ENCODE peak calls at places on chromosomes 16 and 17, in five cellular contexts. J is thoracic aorta, Q is IMR-90, K is Panc1, A is HCT116. N is an unnamed sample.

GRCh38 chr16:85613609-85614337 is 651 bp downstream of the GSE1 start:
- DNase-seq in J (no peak), Q (no peak), K (no peak), A (no peak), N (no peak)

GRCh38 chr17:2084129-2084765 is 29.3 kb downstream of the HIC1 start:
- DNase-seq in J (no peak), Q (peak), K (no peak), A (no peak), N (no peak)

GRCh38 chr17:31496097-31496496 is 104.6 kb downstream of the RAB11FIP4 start:
- DNase-seq in J (no peak), Q (no peak), K (no peak), A (no peak), N (no peak)

GRCh38 chr16:10949424-10949970 is 5.1 kb downstream of the CLEC16A start:
- DNase-seq in J (no peak), Q (no peak), K (no peak), A (no peak), N (no peak)

GRCh38 chr16:69031877-69032301 is 73.6 kb upstream of the HAS3 start:
- DNase-seq in J (no peak), Q (no peak), K (no peak), A (peak), N (no peak)

GRCh38 chr17:49775546-49776260 is 11.8 kb upstream of the FAM117A start:
- DNase-seq in J (no peak), Q (no peak), K (no peak), A (no peak), N (no peak)

GRCh38 chr17:57044976-57045867 is 39.8 kb upstream of the AKAP1 start:
- DNase-seq in J (no peak), Q (no peak), K (no peak), A (no peak), N (no peak)

GRCh38 chr17:73351764-73352163 is 40.0 kb upstream of the CDC42EP4 start:
- DNase-seq in J (no peak), Q (no peak), K (no peak), A (no peak), N (no peak)

GRCh38 chr16:58269526-58269925 is 25.3 kb downstream of the PRSS54 start:
- DNase-seq in J (no peak), Q (peak), K (no peak), A (no peak), N (no peak)

GRCh38 chr17:35214631-35215273 is 20.6 kb upstream of the SLC35G3 start:
- DNase-seq in J (no peak), Q (no peak), K (no peak), A (no peak), N (no peak)

GRCh38 chr17:36742267-36743000 is 141.1 kb downstream of the MRM1 start:
- DNase-seq in J (no peak), Q (no peak), K (no peak), A (no peak), N (no peak)

GRCh38 chr17:78878261-78878660 is 24.7 kb downstream of the CEP295NL start:
- DNase-seq in J (no peak), Q (no peak), K (no peak), A (no peak), N (no peak)

GRCh38 chr17:50055055-50055425 is 870 bp upstream of the ITGA3 start:
- DNase-seq in J (no peak), Q (no peak), K (no peak), A (peak), N (no peak)

GRCh38 chr16:66382966-66383299 is 16.4 kb downstream of the CDH5 start:
- DNase-seq in J (no peak), Q (peak), K (peak), A (no peak), N (peak)

GRCh38 chr16:53745126-53745525 is 41.2 kb downstream of the FTO start:
- DNase-seq in J (no peak), Q (no peak), K (no peak), A (no peak), N (peak)

GRCh38 chr16:53743149-53743566 is 39.2 kb downstream of the FTO start:
- DNase-seq in J (no peak), Q (peak), K (no peak), A (peak), N (no peak)

GRCh38 chr16:53744449-53744848 is 40.5 kb downstream of the FTO start:
- DNase-seq in J (no peak), Q (no peak), K (no peak), A (no peak), N (no peak)

GRCh38 chr16:53741546-53741945 is 37.6 kb downstream of the FTO start:
- DNase-seq in J (no peak), Q (no peak), K (no peak), A (no peak), N (no peak)

DNA sequence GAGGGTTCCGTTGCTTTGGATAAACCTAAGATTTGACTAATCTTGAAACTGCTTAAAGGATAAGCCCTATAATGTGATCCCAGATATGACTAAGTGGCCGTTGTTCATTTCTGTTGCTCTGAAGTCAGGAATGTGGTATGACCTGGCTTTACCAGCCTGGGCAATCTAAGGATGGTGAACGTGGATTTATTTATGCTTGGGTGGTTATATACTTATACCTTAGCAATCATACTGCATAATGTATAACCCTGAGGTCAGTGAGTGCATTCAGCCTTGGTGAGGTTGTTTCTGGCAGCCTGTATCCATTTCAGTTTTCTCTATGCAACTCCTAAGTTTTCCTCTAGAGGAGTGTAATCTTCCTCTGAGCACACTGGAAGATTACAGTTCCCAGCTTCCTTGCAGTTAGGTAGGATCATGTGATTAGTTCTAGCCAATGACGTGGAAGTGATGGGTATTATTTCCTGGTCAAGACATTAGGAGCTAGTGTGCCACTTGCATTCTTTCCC is 41.9 kb downstream of the FTO start:
- DNase-seq in J (no peak), Q (peak), K (no peak), A (peak), N (no peak)
- H3K4me3 ChIP-seq in J (peak), Q (no peak), K (no peak), A (peak), N (peak)

GRCh38 chr17:60095381-60095780 is 16.7 kb upstream of the HEATR6 start:
- DNase-seq in J (no peak), Q (no peak), K (no peak), A (no peak), N (no peak)
- TF ChIP-seq CTCF in J (no peak), Q (no peak), K (no peak), A (no peak), N (no peak)

GRCh38 chr16:75459691-75460090 is 4.8 kb downstream of the TMEM170A start:
- DNase-seq in J (no peak), Q (no peak), K (no peak), A (no peak), N (no peak)

GRCh38 chr16:75464130-75464918 is at the start of gene TMEM170A:
- DNase-seq in J (peak), Q (peak), K (peak), A (peak), N (peak)

GRCh38 chr16:75461575-75461974 is 2.9 kb downstream of the TMEM170A start:
- DNase-seq in J (no peak), Q (no peak), K (no peak), A (no peak), N (no peak)

GRCh38 chr16:75460441-75460840 is 4.0 kb downstream of the TMEM170A start:
- DNase-seq in J (no peak), Q (no peak), K (no peak), A (no peak), N (no peak)

GRCh38 chr16:75462804-75463203 is 1.7 kb downstream of the TMEM170A start:
- DNase-seq in J (no peak), Q (no peak), K (no peak), A (no peak), N (no peak)
- H3K4me3 ChIP-seq in J (peak), Q (peak), K (peak), A (peak), N (peak)

GRCh38 chr16:17101646-17102045 is 369.1 kb downstream of the XYLT1 start:
- DNase-seq in J (no peak), Q (peak), K (no peak), A (peak), N (no peak)
- TF ChIP-seq CTCF in J (no peak), Q (no peak), K (no peak), A (no peak), N (no peak)

GRCh38 chr16:63982156-63982555 is 1139.7 kb downstream of the CDH11 start:
- DNase-seq in J (no peak), Q (no peak), K (no peak), A (no peak), N (no peak)
- H3K4me3 ChIP-seq in J (no peak), Q (no peak), K (no peak), A (no peak), N (no peak)

GRCh38 chr16:3487521-3488410 is 7.5 kb downstream of the C16orf90 start:
- DNase-seq in J (no peak), Q (no peak), K (no peak), A (no peak), N (no peak)

GRCh38 chr16:3484328-3485096 is 10.8 kb downstream of the C16orf90 start:
- DNase-seq in J (no peak), Q (no peak), K (no peak), A (no peak), N (no peak)

GRCh38 chr16:3486506-3487215 is 8.6 kb downstream of the C16orf90 start:
- DNase-seq in J (no peak), Q (no peak), K (no peak), A (no peak), N (no peak)

GRCh38 chr16:3485097-3485470 is 10.2 kb downstream of the C16orf90 start:
- DNase-seq in J (no peak), Q (no peak), K (no peak), A (no peak), N (no peak)

GRCh38 chr16:3485821-3486505 is 9.3 kb downstream of the C16orf90 start:
- DNase-seq in J (no peak), Q (no peak), K (no peak), A (no peak), N (no peak)
- TF ChIP-seq CTCF in J (no peak), Q (no peak), K (no peak), A (no peak), N (no peak)

GRCh38 chr16:398551-399277 is 1.7 kb downstream of the NME4 start:
- DNase-seq in J (no peak), Q (no peak), K (no peak), A (no peak), N (no peak)

GRCh38 chr16:397135-397661 is at the start of gene NME4:
- DNase-seq in J (no peak), Q (no peak), K (no peak), A (no peak), N (no peak)

GRCh38 chr16:397736-398332 is 835 bp downstream of the NME4 start:
- DNase-seq in J (no peak), Q (peak), K (no peak), A (peak), N (no peak)

GRCh38 chr16:396199-396598 is 800 bp upstream of the NME4 start:
- DNase-seq in J (no peak), Q (no peak), K (no peak), A (no peak), N (no peak)

GRCh38 chr16:396605-397004 is 394 bp upstream of the NME4 start:
- DNase-seq in J (no peak), Q (peak), K (no peak), A (no peak), N (no peak)
- H3K4me3 ChIP-seq in J (peak), Q (peak), K (peak), A (peak), N (peak)

GRCh38 chr16:3123986-3124886 is 10.6 kb upstream of the ZNF213 start:
- DNase-seq in J (peak), Q (peak), K (peak), A (peak), N (peak)
- TF ChIP-seq CTCF in J (peak), Q (peak), K (no peak), A (no peak), N (peak)

DNA sequence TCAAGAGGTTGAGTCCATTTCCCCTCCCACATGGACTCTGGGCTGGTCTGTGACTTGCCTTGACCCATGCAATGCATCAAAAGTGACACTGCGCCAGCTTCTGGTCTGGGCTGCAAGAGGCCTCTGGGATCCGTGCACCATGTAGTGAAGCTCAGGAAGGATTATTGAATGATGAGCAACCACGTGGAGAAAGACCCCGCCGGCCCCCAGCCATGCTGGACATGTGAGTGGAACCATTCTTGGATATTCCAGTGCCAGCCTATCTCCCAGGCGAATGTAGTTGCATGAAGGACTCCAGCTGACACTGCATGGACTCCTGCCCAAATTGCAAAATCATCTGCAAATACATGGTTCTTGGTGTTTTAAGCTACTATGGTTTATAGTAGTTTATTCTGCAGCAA is 7.6 kb upstream of the ALOX15B start:
- DNase-seq in J (no peak), Q (no peak), K (no peak), A (no peak), N (no peak)
- H3K4me3 ChIP-seq in J (no peak), Q (no peak), K (no peak), A (no peak), N (no peak)